ENCODE peak calls at places on chromosome 2, in five cellular contexts. U, C, E, P and J are unnamed samples.

GRCh38 chr2:186496401-186496800 is 10.3 kb downstream of the ZC3H15 start:
- DNase-seq in U (no peak), C (no peak), P (no peak), E (no peak), J (no peak)

GRCh38 chr2:65456074-65456473 is 23.7 kb upstream of the SPRED2 start:
- DNase-seq in U (no peak), C (no peak), E (peak; percentile 69), P (no peak), J (no peak)

GRCh38 chr2:240814946-240815760 is 4.9 kb downstream of the KIF1A start:
- DNase-seq in P (no peak), U (no peak), E (no peak), C (no peak), J (no peak)

GRCh38 chr2:183250472-183250871 is 126.2 kb downstream of the NUP35 start:
- DNase-seq in U (no peak), C (no peak), E (no peak), P (no peak), J (no peak)

GRCh38 chr2:209642146-209642815 is 129.4 kb upstream of the UNC80 start:
- DNase-seq in E (no peak), P (no peak), U (no peak), C (no peak), J (no peak)

GRCh38 chr2:95281071-95281470 is 6.8 kb downstream of the PROM2 start:
- DNase-seq in C (no peak), E (no peak), P (no peak), U (no peak), J (no peak)

GRCh38 chr2:118847447-118848172 is at the start of gene EN1:
- DNase-seq in U (no peak), E (no peak), P (peak; percentile 90), C (no peak), J (peak; percentile 61)

GRCh38 chr2:143936758-143937562 is 583.0 kb downstream of the ZEB2 start:
- DNase-seq in C (no peak), U (peak; percentile 58), E (no peak), P (no peak), J (peak; percentile 56)

GRCh38 chr2:74835831-74836674 is 2.1 kb downstream of the HK2 start:
- DNase-seq in E (no peak), P (peak; percentile 48), U (no peak), C (peak; percentile 68), J (no peak)

GRCh38 chr2:73163522-73164367 is 38.6 kb upstream of the NOTO start:
- DNase-seq in C (peak; percentile 48), P (peak; percentile 83), U (peak; percentile 76), E (no peak), J (peak; percentile 80)

GRCh38 chr2:191929288-191929687 is 82.4 kb upstream of the CAVIN2 start:
- DNase-seq in E (no peak), P (no peak), C (no peak), U (no peak), J (no peak)

GRCh38 chr2:7077660-7078278 is 160.6 kb downstream of the RNF144A start:
- DNase-seq in C (no peak), E (no peak), U (no peak), P (no peak), J (no peak)

GRCh38 chr2:53512071-53512841 is 255.3 kb upstream of the CHAC2 start:
- DNase-seq in C (no peak), P (no peak), U (no peak), E (no peak), J (no peak)

GRCh38 chr2:218079943-218080913 is 11.2 kb downstream of the RUFY4 start:
- DNase-seq in U (no peak), C (no peak), E (no peak), P (no peak), J (no peak)

GRCh38 chr2:63052411-63053234 is 2.0 kb downstream of the OTX1 start:
- DNase-seq in U (no peak), E (no peak), C (no peak), P (no peak), J (no peak)

GRCh38 chr2:18991177-18992168 is 366.9 kb downstream of the OSR1 start:
- DNase-seq in C (no peak), U (peak; percentile 48), P (no peak), E (no peak), J (peak; percentile 80)

GRCh38 chr2:23404426-23404825 is 19.4 kb downstream of the KLHL29 start:
- DNase-seq in E (peak; percentile 63), U (no peak), C (no peak), P (no peak), J (peak; percentile 36)
- TF ChIP-seq CTCF in E (peak; percentile 17), U (no peak), C (no peak), P (no peak), J (no peak)

DNA sequence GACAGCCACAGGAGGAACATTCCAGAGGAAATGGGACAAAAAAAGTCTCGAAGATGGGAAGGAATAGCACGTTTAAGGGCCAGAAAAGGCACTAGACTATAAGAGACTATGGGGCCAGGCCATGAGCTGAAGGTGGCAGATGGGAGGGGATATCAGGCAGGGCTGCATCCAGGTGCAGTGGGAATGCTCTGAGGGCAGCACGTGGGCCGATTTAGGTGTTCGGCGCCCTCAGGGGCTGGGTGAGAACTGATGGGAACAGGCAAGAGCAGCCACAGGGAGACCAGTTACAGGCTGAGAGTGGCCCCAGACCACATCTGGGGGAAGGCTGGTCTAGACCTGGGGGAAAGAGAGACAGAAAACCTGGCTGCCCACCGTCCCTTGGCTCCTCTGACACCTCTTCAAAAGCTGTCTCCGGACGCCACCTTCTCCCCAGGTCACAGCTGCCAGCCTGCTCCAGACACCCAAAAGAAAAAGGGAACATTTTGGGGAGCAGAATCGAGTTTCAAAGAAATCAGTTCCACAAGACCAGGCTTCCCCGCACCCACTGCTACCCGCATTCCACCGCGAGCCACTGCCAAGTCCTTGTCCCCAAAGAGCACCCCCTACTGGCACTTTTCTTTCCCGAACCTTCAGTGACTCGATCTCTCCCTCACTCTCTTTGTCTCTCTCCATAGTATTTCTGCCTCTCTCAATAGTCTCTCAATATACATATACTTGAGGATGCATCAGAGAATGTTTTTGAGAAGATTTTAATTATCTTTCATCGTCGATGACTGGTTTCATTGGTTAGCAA is 190.1 kb upstream of the AGAP1 start:
- DNase-seq in C (no peak), E (no peak), P (no peak), U (no peak), J (no peak)
- TF ChIP-seq CTCF in C (no peak), E (peak; percentile 4), P (peak; percentile 21), U (no peak), J (peak; percentile 20)

GRCh38 chr2:225177098-225177497 is 134.8 kb upstream of the DOCK10 start:
- DNase-seq in P (no peak), U (no peak), C (no peak), E (peak; percentile 29), J (no peak)
- TF ChIP-seq CTCF in P (no peak), U (no peak), C (no peak), E (no peak), J (no peak)

GRCh38 chr2:172993924-172994717 is 81.5 kb upstream of the MAP3K20 start:
- DNase-seq in U (no peak), E (no peak), C (no peak), P (no peak), J (no peak)

GRCh38 chr2:172997031-172997430 is 78.6 kb upstream of the MAP3K20 start:
- DNase-seq in E (no peak), C (no peak), P (no peak), U (no peak), J (no peak)

GRCh38 chr2:172998547-172998946 is 77.1 kb upstream of the MAP3K20 start:
- DNase-seq in E (no peak), U (no peak), C (no peak), P (no peak), J (no peak)

GRCh38 chr2:172996387-172996961 is 79.2 kb upstream of the MAP3K20 start:
- DNase-seq in P (no peak), E (no peak), C (no peak), U (no peak), J (no peak)

GRCh38 chr2:172995323-172996244 is 80.1 kb upstream of the MAP3K20 start:
- DNase-seq in P (no peak), E (peak; percentile 77), U (no peak), C (no peak), J (peak; percentile 63)
- TF ChIP-seq CTCF in P (no peak), E (peak; percentile 60), U (no peak), C (peak; percentile 7), J (no peak)

DNA sequence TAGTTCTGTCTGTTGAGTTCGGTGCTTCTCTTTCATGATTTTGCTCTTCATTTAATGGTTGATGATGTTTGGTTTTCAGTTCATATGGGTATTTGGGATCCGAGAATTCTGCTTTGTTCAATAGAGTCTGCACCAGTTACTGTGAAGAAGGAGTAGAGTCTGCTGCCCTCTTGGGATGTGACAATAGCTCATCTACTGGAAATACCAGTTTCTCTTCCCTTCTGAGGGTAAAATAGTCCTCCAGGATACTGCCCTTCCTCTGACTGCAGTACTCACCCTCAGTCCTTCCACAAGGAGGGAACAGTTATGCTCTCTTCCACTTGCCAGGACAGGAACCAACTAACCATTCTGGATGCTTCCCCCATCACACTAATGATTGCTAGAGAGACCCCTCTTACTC is 12.5 kb upstream of the TNFAIP6 start:
- DNase-seq in E (no peak), P (no peak), U (no peak), C (no peak), J (no peak)
- TF ChIP-seq CTCF in E (no peak), P (no peak), U (no peak), C (no peak), J (no peak)

DNA sequence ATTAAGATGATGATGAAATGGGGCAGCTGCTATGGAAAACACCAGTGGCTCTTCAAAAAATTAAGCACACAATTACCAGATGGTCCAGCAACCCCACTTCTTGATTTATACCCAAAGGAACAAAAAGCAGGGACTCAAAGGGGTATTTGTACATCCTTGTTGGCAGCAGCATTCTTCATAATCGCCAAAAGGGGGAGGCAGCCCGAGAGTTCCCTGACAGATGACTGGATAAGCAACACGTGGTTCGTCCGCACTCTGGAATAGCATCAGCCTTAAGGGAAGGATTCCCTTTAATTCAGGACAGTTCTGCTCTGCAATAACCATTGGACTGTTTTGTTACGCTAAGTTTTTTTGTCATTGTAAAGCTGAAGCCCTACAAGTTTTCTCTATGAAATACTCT is 76.7 kb upstream of the TWIST2 start:
- DNase-seq in E (no peak), P (no peak), C (no peak), U (no peak), J (no peak)
- TF ChIP-seq CTCF in E (no peak), P (peak; percentile 9), C (no peak), U (no peak), J (no peak)

GRCh38 chr2:120669121-120669952 is 66.3 kb upstream of the GLI2 start:
- DNase-seq in U (no peak), C (no peak), P (peak; percentile 36), E (peak; percentile 60), J (peak; percentile 69)
- TF ChIP-seq CTCF in U (no peak), C (peak; percentile 15), P (peak; percentile 30), E (peak; percentile 62), J (peak; percentile 37)

DNA sequence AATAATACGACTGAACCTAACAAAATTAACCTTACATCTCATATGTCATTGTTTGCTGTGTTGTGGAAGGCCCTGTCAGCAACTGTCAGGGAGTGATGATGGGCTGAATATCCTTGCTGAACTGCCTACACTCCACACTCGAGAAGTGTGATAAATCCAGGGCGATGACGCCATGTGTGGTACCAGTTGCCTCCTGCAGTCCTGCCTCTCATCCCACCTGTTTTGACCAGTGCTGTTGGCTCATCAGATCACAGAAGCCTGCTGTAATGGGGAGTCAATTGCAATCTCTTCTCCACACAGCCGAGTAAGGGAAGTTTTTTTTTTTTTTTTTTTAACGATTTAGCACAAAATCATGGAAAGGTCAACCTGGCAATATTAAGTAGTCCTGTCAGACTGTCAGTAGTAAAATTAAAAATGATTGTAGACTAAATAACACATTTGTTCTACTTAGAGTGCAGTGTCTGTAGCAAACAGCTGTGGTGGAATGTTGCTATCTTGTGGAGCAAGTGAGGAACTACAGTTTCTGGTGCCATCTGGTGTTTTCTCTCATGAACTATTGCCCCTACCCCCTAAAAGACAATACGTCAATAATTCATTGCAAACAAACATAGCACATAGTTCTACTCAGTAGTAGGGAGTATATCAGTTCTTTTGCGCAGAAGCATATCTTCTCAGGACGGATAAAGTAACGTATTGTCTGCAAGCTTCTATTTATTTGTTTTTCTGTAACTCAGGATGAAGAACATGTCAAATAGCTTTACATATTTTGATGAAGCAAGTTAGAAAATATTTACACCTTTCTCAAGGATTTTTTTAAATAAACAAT is 347.6 kb downstream of the CTNNA2 start:
- DNase-seq in C (peak; percentile 39), E (no peak), P (peak; percentile 10), U (no peak), J (no peak)
- TF ChIP-seq CTCF in C (peak; percentile 55), E (peak; percentile 80), P (peak; percentile 51), U (peak; percentile 65), J (no peak)